ENCODE peak calls at places on chromosomes 6 and 20, in seven cellular contexts. J, X, V, I, L, C and A are unnamed samples.

GRCh38 chr6:5435449-5435848 is 174.1 kb downstream of the FARS2 start:
- DNase-seq in J (no peak), X (no peak), V (no peak), I (no peak), L (no peak), C (peak; percentile 91), A (no peak)

GRCh38 chr6:11460001-11460668 is 77.4 kb upstream of the TMEM170B start:
- DNase-seq in J (no peak), X (no peak), V (no peak), I (no peak), L (peak; percentile 29), C (peak; percentile 25), A (no peak)

GRCh38 chr6:163572612-163573011 is 158.1 kb downstream of the QKI start:
- DNase-seq in J (no peak), X (no peak), V (no peak), I (no peak), L (no peak), C (no peak), A (no peak)

GRCh38 chr20:62496525-62497218 is 20.9 kb upstream of the GATA5 start:
- DNase-seq in J (no peak), X (no peak), V (no peak), I (no peak), L (peak; percentile 25), C (peak; percentile 18), A (peak; percentile 42)

GRCh38 chr6:12134991-12135390 is 122.9 kb downstream of the HIVEP1 start:
- DNase-seq in J (no peak), X (no peak), V (no peak), I (no peak), L (no peak), C (no peak), A (no peak)

GRCh38 chr6:12363651-12364381 is 73.7 kb downstream of the EDN1 start:
- DNase-seq in J (peak; percentile 90), X (no peak), V (no peak), I (no peak), L (no peak), C (no peak), A (no peak)

GRCh38 chr20:37362231-37362792 is 16.4 kb downstream of the SRC start:
- DNase-seq in J (peak; percentile 36), X (no peak), V (peak; percentile 37), I (no peak), L (no peak), C (no peak), A (no peak)

GRCh38 chr20:57666106-57666833 is 43.5 kb downstream of the PMEPA1 start:
- DNase-seq in J (no peak), X (no peak), V (no peak), I (no peak), L (no peak), C (no peak), A (no peak)

GRCh38 chr6:41200296-41200900 is 551 bp downstream of the TREML2 start:
- DNase-seq in J (no peak), X (peak; percentile 66), V (no peak), I (peak; percentile 37), L (peak; percentile 61), C (peak; percentile 26), A (peak; percentile 44)

GRCh38 chr20:4457566-4458543 is 263.9 kb upstream of the PRND start:
- DNase-seq in J (peak; percentile 68), X (no peak), V (no peak), I (no peak), L (no peak), C (no peak), A (no peak)

GRCh38 chr6:116019428-116019827 is 41.3 kb downstream of the FRK start:
- DNase-seq in J (no peak), X (no peak), V (no peak), I (no peak), L (no peak), C (no peak), A (no peak)

GRCh38 chr6:75735491-75736186 is 13.4 kb upstream of the MYO6 start:
- DNase-seq in J (no peak), X (no peak), V (no peak), I (no peak), L (no peak), C (peak; percentile 74), A (peak; percentile 34)

GRCh38 chr6:166365806-166366205 is 16.9 kb downstream of the MPC1 start:
- DNase-seq in J (no peak), X (no peak), V (no peak), I (no peak), L (no peak), C (peak; percentile 16), A (peak; percentile 35)

GRCh38 chr6:85660181-85660611 is 17.5 kb upstream of the SYNCRIP start:
- DNase-seq in J (no peak), X (no peak), V (no peak), I (no peak), L (no peak), C (peak; percentile 98), A (peak; percentile 90)

GRCh38 chr6:12354499-12354898 is 64.3 kb downstream of the EDN1 start:
- DNase-seq in J (no peak), X (no peak), V (peak; percentile 80), I (no peak), L (no peak), C (peak; percentile 71), A (peak; percentile 93)

GRCh38 chr6:126539022-126539421 is 199.1 kb downstream of the CENPW start:
- DNase-seq in J (no peak), X (no peak), V (no peak), I (no peak), L (no peak), C (peak; percentile 86), A (peak; percentile 58)

GRCh38 chr20:54474866-54475265 is 527 bp upstream of the DOK5 start:
- DNase-seq in J (no peak), X (no peak), V (no peak), I (no peak), L (no peak), C (peak; percentile 13), A (peak; percentile 15)

GRCh38 chr6:122130026-122130348 is 269.5 kb upstream of the HSF2 start:
- DNase-seq in J (no peak), X (no peak), V (no peak), I (peak; percentile 38), L (no peak), C (peak; percentile 23), A (no peak)

GRCh38 chr20:43458422-43458924 is 777 bp downstream of the SRSF6 start:
- DNase-seq in J (no peak), X (no peak), V (no peak), I (no peak), L (no peak), C (no peak), A (peak; percentile 50)

GRCh38 chr6:87756858-87757257 is 54.8 kb upstream of the AKIRIN2 start:
- DNase-seq in J (no peak), X (peak; percentile 64), V (no peak), I (no peak), L (peak; percentile 65), C (peak; percentile 92), A (peak; percentile 55)

GRCh38 chr6:1797801-1798200 is 188.1 kb downstream of the FOXC1 start:
- DNase-seq in J (no peak), X (no peak), V (no peak), I (no peak), L (no peak), C (peak; percentile 16), A (peak; percentile 59)

GRCh38 chr20:21090112-21090737 is 15.9 kb downstream of the LINC00237 start:
- DNase-seq in J (no peak), X (no peak), V (no peak), I (no peak), L (no peak), C (no peak), A (no peak)

GRCh38 chr6:143060806-143061596 is at the start of gene AIG1:
- DNase-seq in J (no peak), X (peak; percentile 68), V (peak; percentile 87), I (no peak), L (peak; percentile 59), C (no peak), A (no peak)

GRCh38 chr6:2877057-2877882 is 25.8 kb downstream of the SERPINB9 start:
- DNase-seq in J (peak; percentile 75), X (no peak), V (no peak), I (no peak), L (no peak), C (no peak), A (peak; percentile 41)

GRCh38 chr6:2877960-2878359 is 25.1 kb downstream of the SERPINB9 start:
- DNase-seq in J (no peak), X (no peak), V (no peak), I (no peak), L (no peak), C (no peak), A (no peak)

GRCh38 chr6:2875840-2876207 is 27.3 kb downstream of the SERPINB9 start:
- DNase-seq in J (no peak), X (no peak), V (no peak), I (peak; percentile 47), L (peak; percentile 75), C (peak; percentile 42), A (peak; percentile 18)

GRCh38 chr6:2873643-2874042 is 29.5 kb downstream of the SERPINB9 start:
- DNase-seq in J (no peak), X (no peak), V (no peak), I (no peak), L (no peak), C (no peak), A (no peak)

GRCh38 chr6:2876210-2877056 is 26.7 kb downstream of the SERPINB9 start:
- DNase-seq in J (peak; percentile 76), X (peak; percentile 73), V (peak; percentile 83), I (peak; percentile 82), L (peak; percentile 60), C (peak; percentile 91), A (peak; percentile 86)
- H3K4me1 ChIP-seq in J (peaks cover 29% of the 10 kb centered on the region), X (no peaks in the 10 kb centered on the region), V (peaks cover 13% of the 10 kb centered on the region), I (peaks cover 25% of the 10 kb centered on the region), L (peaks cover 17% of the 10 kb centered on the region), C (peaks cover 13% of the 10 kb centered on the region), A (peaks cover 23% of the 10 kb centered on the region)

GRCh38 chr6:56767892-56768531 is 125.3 kb upstream of the DST start:
- DNase-seq in J (no peak), X (no peak), V (no peak), I (no peak), L (no peak), C (no peak), A (no peak)
- H3K4me1 ChIP-seq in J (peaks cover 43% of the 10 kb centered on the region), X (no peaks in the 10 kb centered on the region), V (peaks cover 45% of the 10 kb centered on the region), I (peaks cover 81% of the 10 kb centered on the region), L (no peaks in the 10 kb centered on the region), C (peaks cover 95% of the 10 kb centered on the region), A (peaks cover 82% of the 10 kb centered on the region)

DNA sequence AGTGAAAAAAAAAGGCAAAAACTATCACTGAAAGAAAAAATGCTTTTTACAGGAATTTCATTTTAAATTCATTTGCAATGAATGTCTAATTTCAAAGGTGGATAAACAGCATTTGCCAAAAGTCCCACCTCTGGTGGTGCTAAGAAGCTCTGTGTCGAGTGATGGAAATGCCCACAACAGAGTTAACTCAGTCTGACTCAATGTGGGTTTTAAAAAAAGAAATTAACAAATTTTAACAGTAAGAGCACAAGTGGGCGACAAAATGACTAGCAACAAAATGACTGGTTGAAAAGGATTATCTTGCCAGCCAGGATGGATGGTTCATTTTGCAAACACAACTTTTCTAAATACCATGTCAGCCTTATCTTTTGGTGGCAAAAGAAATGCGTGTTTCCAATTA is 14.3 kb upstream of the TAGAP start:
- DNase-seq in J (no peak), X (no peak), V (no peak), I (no peak), L (no peak), C (no peak), A (no peak)
- H3K4me1 ChIP-seq in J (no peaks in the 10 kb centered on the region), X (no peaks in the 10 kb centered on the region), V (no peaks in the 10 kb centered on the region), I (no peaks in the 10 kb centered on the region), L (peaks cover 16% of the 10 kb centered on the region), C (no peaks in the 10 kb centered on the region), A (no peaks in the 10 kb centered on the region)

DNA sequence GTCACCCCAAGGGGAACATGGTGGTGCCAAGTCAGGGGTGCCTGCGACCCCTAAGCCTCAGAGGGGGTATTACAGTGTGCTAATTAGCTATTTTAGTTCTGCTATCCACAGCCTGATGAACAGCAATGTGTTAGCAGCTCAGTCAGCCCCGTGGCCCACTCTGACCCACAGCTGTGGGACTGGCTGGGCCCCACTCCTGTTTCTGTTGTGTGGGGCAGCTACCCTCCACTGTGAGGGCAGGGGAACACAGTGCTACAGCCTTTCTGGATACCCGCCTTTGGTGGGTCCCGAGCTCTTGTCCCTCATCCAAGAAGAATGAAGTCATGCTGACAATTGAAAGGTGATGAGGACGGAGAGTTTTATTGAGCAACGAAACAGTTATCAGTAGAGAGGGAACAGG is 152.5 kb upstream of the GGTLC1 start:
- DNase-seq in J (no peak), X (no peak), V (no peak), I (no peak), L (no peak), C (no peak), A (no peak)
- H3K4me1 ChIP-seq in J (no peaks in the 10 kb centered on the region), X (no peaks in the 10 kb centered on the region), V (no peaks in the 10 kb centered on the region), I (no peaks in the 10 kb centered on the region), L (no peaks in the 10 kb centered on the region), C (no peaks in the 10 kb centered on the region), A (no peaks in the 10 kb centered on the region)